ENCODE peak calls at places on chromosomes 13 and 19, in five cellular contexts. S is activated T-cell treated with anti-CD3 and anti-CD28 coated beads for 1 hour; I is progenitor cell of endocrine pancreas; O is effector memory CD8-positive, alpha-beta T cell; M is C1 segment of cervical spinal cord. U is an unnamed sample.

GRCh38 chr19:39731685-39732084 is 6.1 kb downstream of the CLC start:
- DNase-seq in S (no peak), M (no peak), I (no peak), O (no peak), U (no peak)

GRCh38 chr19:6239401-6239844 is 40.4 kb downstream of the MLLT1 start:
- DNase-seq in S (no peak), I (no peak), M (no peak), O (no peak), U (no peak)

GRCh38 chr13:45219938-45220375 is 19.1 kb upstream of the KCTD4 start:
- DNase-seq in I (no peak), O (no peak), S (no peak), M (no peak), U (peak)

GRCh38 chr19:42189133-42189532 is 28.3 kb downstream of the DEDD2 start:
- DNase-seq in M (no peak), I (no peak), O (no peak), S (no peak), U (no peak)

GRCh38 chr19:55147408-55148251 is 1.4 kb downstream of the TNNT1 start:
- DNase-seq in M (no peak), I (no peak), S (no peak), O (no peak), U (peak)

GRCh38 chr13:79711631-79712030 is 230.7 kb downstream of the NDFIP2 start:
- DNase-seq in I (no peak), O (no peak), M (no peak), S (no peak), U (no peak)

GRCh38 chr13:73625562-73626339 is 508.5 kb downstream of the KLF12 start:
- DNase-seq in I (no peak), M (no peak), O (peak), S (peak), U (no peak)

GRCh38 chr13:69008503-69008902 is 1099.1 kb upstream of the ATXN8OS start:
- DNase-seq in I (no peak), S (no peak), O (no peak), M (no peak), U (no peak)

GRCh38 chr19:24140099-24140498 is 53.1 kb downstream of the ZNF254 start:
- DNase-seq in M (no peak), S (no peak), I (no peak), O (no peak), U (no peak)

GRCh38 chr19:28234637-28235036 is 978.3 kb downstream of the UQCRFS1 start:
- DNase-seq in I (no peak), M (no peak), S (no peak), O (no peak), U (peak)

GRCh38 chr19:7869910-7870511 is 4.2 kb downstream of the PRR36 start:
- DNase-seq in O (peak), M (no peak), I (no peak), S (peak), U (peak)

GRCh38 chr19:3253270-3253669 is 28.8 kb downstream of the CELF5 start:
- DNase-seq in O (no peak), S (no peak), I (no peak), M (no peak), U (peak)